ENCODE peak calls at places on chromosomes 2 and 18, in seven cellular contexts. One of them, this sample, is unnamed.

GRCh38 chr18:36688020-36688965 is 140.5 kb downstream of the TPGS2 start:
- DNase-seq in CD4-positive, alpha-beta T cell: no peak
- DNase-seq in GM06990: peak
- DNase-seq in BJ: no peak
- DNase-seq in MM.1S: peak
- DNase-seq in RWPE1: peak
- DNase-seq in HFF-Myc: no peak
- DNase-seq in this sample: no peak

GRCh38 chr18:29488617-29489016 is 1311.7 kb upstream of the CDH2 start:
- DNase-seq in CD4-positive, alpha-beta T cell: no peak
- DNase-seq in GM06990: no peak
- DNase-seq in BJ: no peak
- DNase-seq in MM.1S: no peak
- DNase-seq in RWPE1: no peak
- DNase-seq in HFF-Myc: no peak
- DNase-seq in this sample: no peak

GRCh38 chr2:128369126-128369555 is 50.5 kb upstream of the HS6ST1 start:
- DNase-seq in CD4-positive, alpha-beta T cell: no peak
- DNase-seq in GM06990: no peak
- DNase-seq in BJ: no peak
- DNase-seq in MM.1S: no peak
- DNase-seq in RWPE1: no peak
- DNase-seq in HFF-Myc: no peak
- DNase-seq in this sample: no peak

GRCh38 chr2:34353498-34354113 is 754.5 kb upstream of the FAM98A start:
- DNase-seq in CD4-positive, alpha-beta T cell: no peak
- DNase-seq in GM06990: no peak
- DNase-seq in BJ: no peak
- DNase-seq in MM.1S: no peak
- DNase-seq in RWPE1: no peak
- DNase-seq in HFF-Myc: no peak
- DNase-seq in this sample: no peak

GRCh38 chr2:165192729-165193128 is 11.1 kb downstream of the SCN3A start:
- DNase-seq in CD4-positive, alpha-beta T cell: no peak
- DNase-seq in GM06990: no peak
- DNase-seq in BJ: no peak
- DNase-seq in MM.1S: no peak
- DNase-seq in RWPE1: no peak
- DNase-seq in HFF-Myc: no peak
- DNase-seq in this sample: no peak

GRCh38 chr2:219638948-219639341 is 11.5 kb downstream of the SLC4A3 start:
- DNase-seq in CD4-positive, alpha-beta T cell: no peak
- DNase-seq in GM06990: no peak
- DNase-seq in BJ: no peak
- DNase-seq in MM.1S: no peak
- DNase-seq in RWPE1: no peak
- DNase-seq in HFF-Myc: no peak
- DNase-seq in this sample: peak

GRCh38 chr2:164826293-164827243 is 15.1 kb downstream of the COBLL1 start:
- DNase-seq in CD4-positive, alpha-beta T cell: no peak
- DNase-seq in GM06990: no peak
- DNase-seq in BJ: no peak
- DNase-seq in MM.1S: peak
- DNase-seq in RWPE1: peak
- DNase-seq in HFF-Myc: no peak
- DNase-seq in this sample: no peak

GRCh38 chr2:189267491-189267890 is 87.9 kb upstream of the COL5A2 start:
- DNase-seq in CD4-positive, alpha-beta T cell: no peak
- DNase-seq in GM06990: no peak
- DNase-seq in BJ: no peak
- DNase-seq in MM.1S: no peak
- DNase-seq in RWPE1: no peak
- DNase-seq in HFF-Myc: no peak
- DNase-seq in this sample: no peak

GRCh38 chr2:132497591-132497990 is 81.0 kb downstream of the GPR39 start:
- DNase-seq in CD4-positive, alpha-beta T cell: no peak
- DNase-seq in GM06990: no peak
- DNase-seq in BJ: no peak
- DNase-seq in MM.1S: no peak
- DNase-seq in RWPE1: no peak
- DNase-seq in HFF-Myc: no peak
- DNase-seq in this sample: no peak

GRCh38 chr18:987325-988186 is 82.9 kb downstream of the ADCYAP1 start:
- DNase-seq in CD4-positive, alpha-beta T cell: no peak
- DNase-seq in GM06990: no peak
- DNase-seq in BJ: peak
- DNase-seq in MM.1S: no peak
- DNase-seq in RWPE1: peak
- DNase-seq in HFF-Myc: no peak
- DNase-seq in this sample: no peak

GRCh38 chr2:95380280-95380679 is 22.2 kb upstream of the FAHD2A start:
- DNase-seq in CD4-positive, alpha-beta T cell: no peak
- DNase-seq in GM06990: no peak
- DNase-seq in BJ: no peak
- DNase-seq in MM.1S: no peak
- DNase-seq in RWPE1: no peak
- DNase-seq in HFF-Myc: no peak
- DNase-seq in this sample: no peak

GRCh38 chr2:19359456-19359855 is 1.0 kb upstream of the OSR1 start:
- DNase-seq in CD4-positive, alpha-beta T cell: no peak
- DNase-seq in GM06990: no peak
- DNase-seq in BJ: no peak
- DNase-seq in MM.1S: no peak
- DNase-seq in RWPE1: no peak
- DNase-seq in HFF-Myc: no peak
- DNase-seq in this sample: no peak

GRCh38 chr2:7825591-7826312 is 856.1 kb upstream of the ID2 start:
- DNase-seq in CD4-positive, alpha-beta T cell: no peak
- DNase-seq in GM06990: peak
- DNase-seq in BJ: no peak
- DNase-seq in MM.1S: peak
- DNase-seq in RWPE1: peak
- DNase-seq in HFF-Myc: no peak
- DNase-seq in this sample: no peak

GRCh38 chr2:171241771-171242170 is 81.1 kb upstream of the TLK1 start:
- DNase-seq in CD4-positive, alpha-beta T cell: no peak
- DNase-seq in GM06990: no peak
- DNase-seq in BJ: no peak
- DNase-seq in MM.1S: no peak
- DNase-seq in RWPE1: no peak
- DNase-seq in HFF-Myc: no peak
- DNase-seq in this sample: no peak

GRCh38 chr2:109052922-109053321 is 63.9 kb upstream of the EDAR start:
- DNase-seq in CD4-positive, alpha-beta T cell: no peak
- DNase-seq in GM06990: no peak
- DNase-seq in BJ: no peak
- DNase-seq in MM.1S: no peak
- DNase-seq in RWPE1: no peak
- DNase-seq in HFF-Myc: no peak
- DNase-seq in this sample: no peak

GRCh38 chr2:191038241-191038725 is 24.3 kb upstream of the STAT1 start:
- DNase-seq in CD4-positive, alpha-beta T cell: no peak
- DNase-seq in GM06990: no peak
- DNase-seq in BJ: peak
- DNase-seq in MM.1S: peak
- DNase-seq in RWPE1: peak
- DNase-seq in HFF-Myc: peak
- DNase-seq in this sample: no peak

GRCh38 chr18:78754311-78755043 is 225.1 kb upstream of the SALL3 start:
- DNase-seq in CD4-positive, alpha-beta T cell: no peak
- DNase-seq in GM06990: no peak
- DNase-seq in BJ: no peak
- DNase-seq in MM.1S: no peak
- DNase-seq in RWPE1: no peak
- DNase-seq in HFF-Myc: no peak
- DNase-seq in this sample: no peak

GRCh38 chr2:36294290-36294689 is 61.3 kb upstream of the CRIM1 start:
- DNase-seq in CD4-positive, alpha-beta T cell: no peak
- DNase-seq in GM06990: no peak
- DNase-seq in BJ: no peak
- DNase-seq in MM.1S: no peak
- DNase-seq in RWPE1: no peak
- DNase-seq in HFF-Myc: no peak
- DNase-seq in this sample: no peak

GRCh38 chr2:61178603-61179545 is 16.9 kb downstream of the C2orf74 start:
- DNase-seq in CD4-positive, alpha-beta T cell: no peak
- DNase-seq in GM06990: no peak
- DNase-seq in BJ: no peak
- DNase-seq in MM.1S: peak
- DNase-seq in RWPE1: no peak
- DNase-seq in HFF-Myc: no peak
- DNase-seq in this sample: no peak

GRCh38 chr2:159272166-159272565 is 14.3 kb downstream of the WDSUB1 start:
- DNase-seq in CD4-positive, alpha-beta T cell: no peak
- DNase-seq in GM06990: no peak
- DNase-seq in BJ: no peak
- DNase-seq in MM.1S: no peak
- DNase-seq in RWPE1: no peak
- DNase-seq in HFF-Myc: no peak
- DNase-seq in this sample: no peak

GRCh38 chr2:226727251-226727650 is 72.4 kb downstream of the IRS1 start:
- DNase-seq in CD4-positive, alpha-beta T cell: no peak
- DNase-seq in GM06990: no peak
- DNase-seq in BJ: no peak
- DNase-seq in MM.1S: no peak
- DNase-seq in RWPE1: no peak
- DNase-seq in HFF-Myc: no peak
- DNase-seq in this sample: no peak

GRCh38 chr2:226732478-226733188 is 67.0 kb downstream of the IRS1 start:
- DNase-seq in CD4-positive, alpha-beta T cell: no peak
- DNase-seq in GM06990: no peak
- DNase-seq in BJ: no peak
- DNase-seq in MM.1S: no peak
- DNase-seq in RWPE1: no peak
- DNase-seq in HFF-Myc: no peak
- DNase-seq in this sample: no peak

GRCh38 chr2:226733189-226733858 is 66.3 kb downstream of the IRS1 start:
- DNase-seq in CD4-positive, alpha-beta T cell: no peak
- DNase-seq in GM06990: no peak
- DNase-seq in BJ: no peak
- DNase-seq in MM.1S: no peak
- DNase-seq in RWPE1: no peak
- DNase-seq in HFF-Myc: no peak
- DNase-seq in this sample: no peak

GRCh38 chr2:226728996-226729395 is 70.6 kb downstream of the IRS1 start:
- DNase-seq in CD4-positive, alpha-beta T cell: no peak
- DNase-seq in GM06990: no peak
- DNase-seq in BJ: no peak
- DNase-seq in MM.1S: no peak
- DNase-seq in RWPE1: no peak
- DNase-seq in HFF-Myc: no peak
- DNase-seq in this sample: no peak

GRCh38 chr2:226730487-226730886 is 69.1 kb downstream of the IRS1 start:
- DNase-seq in CD4-positive, alpha-beta T cell: no peak
- DNase-seq in GM06990: no peak
- DNase-seq in BJ: no peak
- DNase-seq in MM.1S: no peak
- DNase-seq in RWPE1: peak
- DNase-seq in HFF-Myc: no peak
- DNase-seq in this sample: no peak
- TF ChIP-seq CTCF in CD4-positive, alpha-beta T cell: no peak
- TF ChIP-seq CTCF in GM06990: no peak
- TF ChIP-seq CTCF in BJ: no peak
- TF ChIP-seq CTCF in MM.1S: no peak
- TF ChIP-seq CTCF in RWPE1: no peak
- TF ChIP-seq CTCF in HFF-Myc: no peak
- TF ChIP-seq CTCF in this sample: no peak

GRCh38 chr2:112020561-112020960 is 34.5 kb upstream of the TMEM87B start:
- DNase-seq in CD4-positive, alpha-beta T cell: no peak
- DNase-seq in GM06990: no peak
- DNase-seq in BJ: no peak
- DNase-seq in MM.1S: no peak
- DNase-seq in RWPE1: no peak
- DNase-seq in HFF-Myc: no peak
- DNase-seq in this sample: no peak
- TF ChIP-seq CTCF in CD4-positive, alpha-beta T cell: no peak
- TF ChIP-seq CTCF in GM06990: peak
- TF ChIP-seq CTCF in BJ: no peak
- TF ChIP-seq CTCF in MM.1S: no peak
- TF ChIP-seq CTCF in RWPE1: no peak
- TF ChIP-seq CTCF in HFF-Myc: peak
- TF ChIP-seq CTCF in this sample: peak

GRCh38 chr2:203650860-203651613 is 55.4 kb upstream of the CD28 start:
- DNase-seq in CD4-positive, alpha-beta T cell: no peak
- DNase-seq in GM06990: no peak
- DNase-seq in BJ: no peak
- DNase-seq in MM.1S: peak
- DNase-seq in RWPE1: peak
- DNase-seq in HFF-Myc: no peak
- DNase-seq in this sample: no peak
- TF ChIP-seq CTCF in CD4-positive, alpha-beta T cell: no peak
- TF ChIP-seq CTCF in GM06990: peak
- TF ChIP-seq CTCF in BJ: peak
- TF ChIP-seq CTCF in MM.1S: peak
- TF ChIP-seq CTCF in RWPE1: no peak
- TF ChIP-seq CTCF in HFF-Myc: peak
- TF ChIP-seq CTCF in this sample: peak

GRCh38 chr18:58611471-58612131 is 17.3 kb downstream of the ALPK2 start:
- DNase-seq in CD4-positive, alpha-beta T cell: no peak
- DNase-seq in GM06990: no peak
- DNase-seq in BJ: no peak
- DNase-seq in MM.1S: no peak
- DNase-seq in RWPE1: no peak
- DNase-seq in HFF-Myc: no peak
- DNase-seq in this sample: no peak

GRCh38 chr18:58606236-58606635 is 22.7 kb downstream of the ALPK2 start:
- DNase-seq in CD4-positive, alpha-beta T cell: no peak
- DNase-seq in GM06990: no peak
- DNase-seq in BJ: no peak
- DNase-seq in MM.1S: no peak
- DNase-seq in RWPE1: no peak
- DNase-seq in HFF-Myc: no peak
- DNase-seq in this sample: no peak

GRCh38 chr18:58608216-58608615 is 20.7 kb downstream of the ALPK2 start:
- DNase-seq in CD4-positive, alpha-beta T cell: no peak
- DNase-seq in GM06990: no peak
- DNase-seq in BJ: no peak
- DNase-seq in MM.1S: no peak
- DNase-seq in RWPE1: no peak
- DNase-seq in HFF-Myc: no peak
- DNase-seq in this sample: no peak

GRCh38 chr18:58612239-58613055 is 16.4 kb downstream of the ALPK2 start:
- DNase-seq in CD4-positive, alpha-beta T cell: no peak
- DNase-seq in GM06990: no peak
- DNase-seq in BJ: no peak
- DNase-seq in MM.1S: no peak
- DNase-seq in RWPE1: peak
- DNase-seq in HFF-Myc: no peak
- DNase-seq in this sample: no peak

DNA sequence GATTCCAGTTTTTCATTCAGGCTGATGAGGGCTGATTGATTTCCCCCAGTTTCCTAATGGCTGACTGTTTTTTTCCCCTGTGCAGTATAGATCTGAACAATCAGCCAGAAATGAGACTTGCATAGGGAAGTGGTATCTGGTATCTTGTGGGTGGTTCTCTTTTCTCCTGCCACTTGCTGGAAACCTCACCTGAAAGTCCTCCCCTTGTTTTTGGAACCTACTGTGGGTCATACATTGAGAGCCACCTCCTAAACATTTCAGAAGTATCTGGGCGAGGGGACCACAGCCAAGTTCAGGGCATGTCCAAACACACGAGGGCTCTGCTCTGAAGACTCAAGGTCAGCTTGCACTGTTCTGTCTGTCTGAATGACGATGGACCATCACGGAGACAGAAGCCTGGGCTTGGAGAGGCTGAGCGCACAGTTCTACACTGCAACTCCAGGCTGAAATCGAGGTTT is 19.3 kb downstream of the ALPK2 start:
- DNase-seq in CD4-positive, alpha-beta T cell: no peak
- DNase-seq in GM06990: peak
- DNase-seq in BJ: no peak
- DNase-seq in MM.1S: no peak
- DNase-seq in RWPE1: no peak
- DNase-seq in HFF-Myc: no peak
- DNase-seq in this sample: no peak
- TF ChIP-seq CTCF in CD4-positive, alpha-beta T cell: no peak
- TF ChIP-seq CTCF in GM06990: no peak
- TF ChIP-seq CTCF in BJ: no peak
- TF ChIP-seq CTCF in MM.1S: no peak
- TF ChIP-seq CTCF in RWPE1: no peak
- TF ChIP-seq CTCF in HFF-Myc: no peak
- TF ChIP-seq CTCF in this sample: no peak